ENCODE peak calls at places on chromosomes 12 and 14, in four cellular contexts. One of them, this sample, is unnamed.

GRCh38 chr14:88974991-88975835 is 150.8 kb downstream of the TTC8 start:
- DNase-seq in stomach: no peak
- DNase-seq in transverse colon: peak
- DNase-seq in GM12878: no peak
- DNase-seq in this sample: no peak

GRCh38 chr12:122793685-122794106 is 19.3 kb downstream of the CCDC62 start:
- DNase-seq in stomach: no peak
- DNase-seq in GM12878: no peak
- DNase-seq in transverse colon: no peak
- DNase-seq in this sample: peak

GRCh38 chr12:129049917-129050316 is 196.6 kb downstream of the GLT1D1 start:
- DNase-seq in stomach: no peak
- DNase-seq in GM12878: no peak
- DNase-seq in transverse colon: no peak
- DNase-seq in this sample: peak

GRCh38 chr12:68899251-68899771 is 33.7 kb downstream of the CPM start:
- DNase-seq in stomach: peak
- DNase-seq in transverse colon: peak
- DNase-seq in GM12878: no peak
- DNase-seq in this sample: no peak

GRCh38 chr12:40254455-40255085 is 29.8 kb downstream of the LRRK2 start:
- DNase-seq in transverse colon: no peak
- DNase-seq in GM12878: no peak
- DNase-seq in stomach: no peak
- DNase-seq in this sample: no peak

GRCh38 chr14:96501746-96502620 is at the start of gene PAPOLA:
- DNase-seq in GM12878: peak
- DNase-seq in stomach: peak
- DNase-seq in transverse colon: peak
- DNase-seq in this sample: peak

GRCh38 chr12:54558311-54558710 is 8.9 kb downstream of the PDE1B start:
- DNase-seq in transverse colon: no peak
- DNase-seq in stomach: no peak
- DNase-seq in GM12878: no peak
- DNase-seq in this sample: no peak

GRCh38 chr12:124096869-124097434 is 123.9 kb downstream of the ZNF664 start:
- DNase-seq in GM12878: no peak
- DNase-seq in stomach: no peak
- DNase-seq in transverse colon: no peak
- DNase-seq in this sample: no peak

GRCh38 chr12:57868870-57869609 is 22.5 kb upstream of the CTDSP2 start:
- DNase-seq in GM12878: no peak
- DNase-seq in transverse colon: no peak
- DNase-seq in stomach: no peak
- DNase-seq in this sample: no peak

GRCh38 chr14:53871947-53872346 is 84.7 kb downstream of the BMP4 start:
- DNase-seq in stomach: no peak
- DNase-seq in GM12878: no peak
- DNase-seq in transverse colon: no peak
- DNase-seq in this sample: no peak

GRCh38 chr12:49465132-49465531 is 73.7 kb upstream of the KCNH3 start:
- DNase-seq in stomach: no peak
- DNase-seq in transverse colon: no peak
- DNase-seq in GM12878: no peak
- DNase-seq in this sample: no peak

GRCh38 chr12:63826002-63826585 is 18.4 kb upstream of the SRGAP1 start:
- DNase-seq in transverse colon: no peak
- DNase-seq in stomach: no peak
- DNase-seq in GM12878: no peak
- DNase-seq in this sample: peak

GRCh38 chr14:96304956-96305355 is 48.9 kb downstream of the BDKRB1 start:
- DNase-seq in GM12878: no peak
- DNase-seq in stomach: no peak
- DNase-seq in transverse colon: no peak
- DNase-seq in this sample: no peak

GRCh38 chr12:2076196-2076570 is 23.4 kb downstream of the CACNA1C start:
- DNase-seq in stomach: no peak
- DNase-seq in transverse colon: no peak
- DNase-seq in GM12878: no peak
- DNase-seq in this sample: no peak

GRCh38 chr14:61609143-61609851 is 86.0 kb upstream of the HIF1A start:
- DNase-seq in stomach: no peak
- DNase-seq in transverse colon: no peak
- DNase-seq in GM12878: no peak
- DNase-seq in this sample: no peak

GRCh38 chr12:40727774-40728483 is 35.7 kb downstream of the CNTN1 start:
- DNase-seq in transverse colon: no peak
- DNase-seq in stomach: no peak
- DNase-seq in GM12878: no peak
- DNase-seq in this sample: no peak

GRCh38 chr12:24919346-24920001 is 29.4 kb downstream of the BCAT1 start:
- DNase-seq in transverse colon: no peak
- DNase-seq in stomach: no peak
- DNase-seq in GM12878: no peak
- DNase-seq in this sample: peak

GRCh38 chr14:89214221-89214965 is 202.6 kb downstream of the FOXN3 start:
- DNase-seq in GM12878: no peak
- DNase-seq in stomach: peak
- DNase-seq in transverse colon: peak
- DNase-seq in this sample: no peak

GRCh38 chr14:26363689-26364088 is 234.1 kb downstream of the NOVA1 start:
- DNase-seq in stomach: no peak
- DNase-seq in transverse colon: no peak
- DNase-seq in GM12878: no peak
- DNase-seq in this sample: no peak

GRCh38 chr12:62772556-62772955 is 162.4 kb downstream of the PPM1H start:
- DNase-seq in stomach: no peak
- DNase-seq in GM12878: no peak
- DNase-seq in transverse colon: no peak
- DNase-seq in this sample: no peak

GRCh38 chr14:90547250-90547649 is 150.4 kb downstream of the CALM1 start:
- DNase-seq in transverse colon: no peak
- DNase-seq in stomach: no peak
- DNase-seq in GM12878: no peak
- DNase-seq in this sample: no peak

GRCh38 chr12:89663577-89664357 is 44.9 kb downstream of the ATP2B1 start:
- DNase-seq in transverse colon: no peak
- DNase-seq in stomach: no peak
- DNase-seq in GM12878: peak
- DNase-seq in this sample: peak

GRCh38 chr12:27796093-27796492 is 16.1 kb upstream of the MANSC4 start:
- DNase-seq in GM12878: no peak
- DNase-seq in transverse colon: no peak
- DNase-seq in stomach: no peak
- DNase-seq in this sample: no peak

GRCh38 chr12:132317233-132317938 is 12.0 kb downstream of the GALNT9 start:
- DNase-seq in transverse colon: no peak
- DNase-seq in stomach: no peak
- DNase-seq in GM12878: no peak
- DNase-seq in this sample: no peak

GRCh38 chr14:23660290-23661226 is 24.4 kb downstream of the DHRS2 start:
- DNase-seq in transverse colon: no peak
- DNase-seq in stomach: no peak
- DNase-seq in GM12878: no peak
- DNase-seq in this sample: peak

GRCh38 chr12:109462868-109463692 is 14.0 kb downstream of the KCTD10 start:
- DNase-seq in stomach: peak
- DNase-seq in GM12878: no peak
- DNase-seq in transverse colon: peak
- DNase-seq in this sample: no peak

GRCh38 chr14:29892327-29892726 is 35.3 kb downstream of the PRKD1 start:
- DNase-seq in GM12878: no peak
- DNase-seq in transverse colon: no peak
- DNase-seq in stomach: no peak
- DNase-seq in this sample: no peak

GRCh38 chr12:107759410-107759809 is 1.5 kb downstream of the PRDM4 start:
- DNase-seq in transverse colon: peak
- DNase-seq in GM12878: no peak
- DNase-seq in stomach: no peak
- DNase-seq in this sample: peak
- H3K4me3 ChIP-seq in transverse colon: no peak
- H3K4me3 ChIP-seq in GM12878: peak
- H3K4me3 ChIP-seq in stomach: peak
- H3K4me3 ChIP-seq in this sample: peak

GRCh38 chr12:56137853-56138571 is 9.9 kb downstream of the ESYT1 start:
- DNase-seq in transverse colon: no peak
- DNase-seq in stomach: no peak
- DNase-seq in GM12878: no peak
- DNase-seq in this sample: no peak
- TF ChIP-seq CTCF in transverse colon: no peak
- TF ChIP-seq CTCF in stomach: no peak
- TF ChIP-seq CTCF in GM12878: no peak
- TF ChIP-seq CTCF in this sample: no peak

GRCh38 chr12:26383041-26383440 is 187.7 kb downstream of the SSPN start:
- DNase-seq in transverse colon: no peak
- DNase-seq in GM12878: no peak
- DNase-seq in stomach: no peak
- DNase-seq in this sample: no peak
- H3K4me3 ChIP-seq in transverse colon: no peak
- H3K4me3 ChIP-seq in GM12878: no peak
- H3K4me3 ChIP-seq in stomach: no peak
- H3K4me3 ChIP-seq in this sample: no peak

GRCh38 chr14:74508292-74508731 is 14.7 kb downstream of the ISCA2 start:
- DNase-seq in GM12878: no peak
- DNase-seq in transverse colon: no peak
- DNase-seq in stomach: no peak
- DNase-seq in this sample: no peak
- TF ChIP-seq CTCF in GM12878: peak
- TF ChIP-seq CTCF in transverse colon: no peak
- TF ChIP-seq CTCF in stomach: no peak
- TF ChIP-seq CTCF in this sample: no peak

GRCh38 chr12:111841750-111842555 is at the start of gene MAPKAPK5:
- DNase-seq in transverse colon: peak
- DNase-seq in stomach: peak
- DNase-seq in GM12878: peak
- DNase-seq in this sample: peak
- H3K4me3 ChIP-seq in transverse colon: peak
- H3K4me3 ChIP-seq in stomach: peak
- H3K4me3 ChIP-seq in GM12878: peak
- H3K4me3 ChIP-seq in this sample: peak